ENCODE peak calls at places on chromosomes 11 and 22, in seven cellular contexts. Z, S, C, E, G, N and R are unnamed samples.

GRCh38 chr22:29855611-29856181 is 17.6 kb upstream of the ASCC2 start:
- DNase-seq in C (no peak), G (no peak), E (no peak), S (no peak), Z (no peak), N (no peak), R (no peak)

GRCh38 chr11:61757213-61757862 is 4.9 kb downstream of the MYRF start:
- DNase-seq in N (no peak), S (no peak), C (no peak), G (no peak), Z (no peak), E (no peak), R (no peak)

GRCh38 chr11:38646382-38646781 is 2048.3 kb upstream of the RAG2 start:
- DNase-seq in C (no peak), E (no peak), S (no peak), G (no peak), N (no peak), Z (no peak), R (no peak)

GRCh38 chr22:39514373-39514973 is 5.9 kb upstream of the ATF4 start:
- DNase-seq in E (no peak), S (peak; percentile 32), N (no peak), Z (peak; percentile 46), C (no peak), G (peak; percentile 51), R (no peak)

GRCh38 chr11:61122761-61123160 is 20.5 kb downstream of the CD5 start:
- DNase-seq in C (no peak), N (no peak), Z (no peak), E (no peak), G (no peak), S (no peak), R (no peak)

GRCh38 chr11:134529212-134530096 is 117.4 kb upstream of the B3GAT1 start:
- DNase-seq in E (no peak), C (no peak), S (no peak), N (peak; percentile 76), G (no peak), Z (no peak), R (no peak)

GRCh38 chr11:44286268-44286880 is 23.6 kb downstream of the ALX4 start:
- DNase-seq in Z (peak; percentile 58), N (no peak), E (peak; percentile 20), S (no peak), C (peak; percentile 49), G (peak; percentile 62), R (no peak)

GRCh38 chr22:39352301-39352867 is 2.6 kb downstream of the SYNGR1 start:
- DNase-seq in S (no peak), E (no peak), Z (no peak), C (no peak), G (no peak), N (no peak), R (no peak)

GRCh38 chr11:25309818-25310217 is 813.0 kb downstream of the LUZP2 start:
- DNase-seq in E (no peak), S (no peak), C (no peak), Z (no peak), G (no peak), N (no peak), R (no peak)

GRCh38 chr11:112834277-112834755 is 126.9 kb upstream of the NCAM1 start:
- DNase-seq in G (no peak), E (no peak), S (no peak), Z (no peak), C (no peak), N (no peak), R (no peak)

GRCh38 chr11:15616130-15617105 is 501.7 kb downstream of the INSC start:
- DNase-seq in S (no peak), Z (no peak), E (no peak), N (no peak), C (no peak), G (no peak), R (no peak)

GRCh38 chr11:83158965-83159900 is 2.3 kb downstream of the PCF11 start:
- DNase-seq in Z (no peak), G (no peak), N (no peak), E (no peak), C (no peak), S (no peak), R (no peak)

GRCh38 chr11:1070594-1071462 is 3.8 kb upstream of the MUC2 start:
- DNase-seq in S (no peak), E (no peak), G (no peak), Z (no peak), N (peak; percentile 76), C (no peak), R (no peak)